ENCODE peak calls at places on chromosomes 5 and 9, in four cellular contexts. One of them, this sample, is unnamed.

GRCh38 chr9:68577778-68578591 is 37.3 kb upstream of the TMEM252 start:
- DNase-seq in fibroblast of lung: no peak
- DNase-seq in right cardiac atrium: no peak
- DNase-seq in astrocyte of the cerebellum: no peak
- DNase-seq in this sample: no peak

GRCh38 chr5:53378590-53379247 is 101.7 kb upstream of the FST start:
- DNase-seq in fibroblast of lung: peak
- DNase-seq in right cardiac atrium: no peak
- DNase-seq in astrocyte of the cerebellum: peak
- DNase-seq in this sample: no peak

GRCh38 chr5:89083791-89084190 is 200.8 kb upstream of the MEF2C start:
- DNase-seq in fibroblast of lung: peak
- DNase-seq in right cardiac atrium: no peak
- DNase-seq in astrocyte of the cerebellum: no peak
- DNase-seq in this sample: peak

GRCh38 chr9:81825831-81826540 is 102.2 kb upstream of the SPATA31D4 start:
- DNase-seq in fibroblast of lung: no peak
- DNase-seq in right cardiac atrium: no peak
- DNase-seq in astrocyte of the cerebellum: no peak
- DNase-seq in this sample: no peak

GRCh38 chr5:160436017-160436416 is 14.4 kb downstream of the PTTG1 start:
- DNase-seq in fibroblast of lung: no peak
- DNase-seq in right cardiac atrium: no peak
- DNase-seq in astrocyte of the cerebellum: no peak
- DNase-seq in this sample: no peak

GRCh38 chr9:93600504-93600903 is 24.1 kb downstream of the PHF2 start:
- DNase-seq in fibroblast of lung: no peak
- DNase-seq in right cardiac atrium: no peak
- DNase-seq in astrocyte of the cerebellum: no peak
- DNase-seq in this sample: no peak

GRCh38 chr5:103910002-103910401 is 347.4 kb upstream of the NUDT12 start:
- DNase-seq in fibroblast of lung: no peak
- DNase-seq in right cardiac atrium: no peak
- DNase-seq in astrocyte of the cerebellum: no peak
- DNase-seq in this sample: no peak

GRCh38 chr9:105421864-105422263 is 26.0 kb upstream of the FSD1L start:
- DNase-seq in fibroblast of lung: no peak
- DNase-seq in right cardiac atrium: no peak
- DNase-seq in astrocyte of the cerebellum: no peak
- DNase-seq in this sample: no peak

GRCh38 chr5:68033961-68034581 is 181.5 kb upstream of the PIK3R1 start:
- DNase-seq in fibroblast of lung: peak
- DNase-seq in right cardiac atrium: peak
- DNase-seq in astrocyte of the cerebellum: no peak
- DNase-seq in this sample: no peak

GRCh38 chr5:63563008-63563917 is 399.0 kb downstream of the HTR1A start:
- DNase-seq in fibroblast of lung: no peak
- DNase-seq in right cardiac atrium: no peak
- DNase-seq in astrocyte of the cerebellum: no peak
- DNase-seq in this sample: no peak

GRCh38 chr5:100691545-100691944 is 156.4 kb downstream of the FAM174A start:
- DNase-seq in fibroblast of lung: peak
- DNase-seq in right cardiac atrium: no peak
- DNase-seq in astrocyte of the cerebellum: no peak
- DNase-seq in this sample: no peak

GRCh38 chr9:127751269-127752054 is 16.4 kb upstream of the TOR2A start:
- DNase-seq in fibroblast of lung: peak
- DNase-seq in right cardiac atrium: peak
- DNase-seq in astrocyte of the cerebellum: no peak
- DNase-seq in this sample: no peak

GRCh38 chr9:94923333-94924089 is 197.0 kb downstream of the AOPEP start:
- DNase-seq in fibroblast of lung: no peak
- DNase-seq in right cardiac atrium: no peak
- DNase-seq in astrocyte of the cerebellum: no peak
- DNase-seq in this sample: no peak

GRCh38 chr5:95959051-95959963 is 2.3 kb downstream of the ELL2 start:
- DNase-seq in fibroblast of lung: peak
- DNase-seq in right cardiac atrium: no peak
- DNase-seq in astrocyte of the cerebellum: no peak
- DNase-seq in this sample: no peak

GRCh38 chr9:120662513-120662912 is 51.8 kb downstream of the MEGF9 start:
- DNase-seq in fibroblast of lung: no peak
- DNase-seq in right cardiac atrium: no peak
- DNase-seq in astrocyte of the cerebellum: no peak
- DNase-seq in this sample: no peak

GRCh38 chr5:6721442-6721841 is 8.2 kb downstream of the TENT4A start:
- DNase-seq in fibroblast of lung: no peak
- DNase-seq in right cardiac atrium: peak
- DNase-seq in astrocyte of the cerebellum: no peak
- DNase-seq in this sample: no peak

GRCh38 chr5:87061046-87061445 is 206.6 kb upstream of the RASA1 start:
- DNase-seq in fibroblast of lung: no peak
- DNase-seq in right cardiac atrium: no peak
- DNase-seq in astrocyte of the cerebellum: no peak
- DNase-seq in this sample: no peak

GRCh38 chr9:34995288-34996060 is 5.9 kb downstream of the DNAJB5 start:
- DNase-seq in fibroblast of lung: peak
- DNase-seq in right cardiac atrium: peak
- DNase-seq in astrocyte of the cerebellum: no peak
- DNase-seq in this sample: no peak

GRCh38 chr5:146995878-146996277 is 117.3 kb upstream of the PPP2R2B start:
- DNase-seq in fibroblast of lung: no peak
- DNase-seq in right cardiac atrium: no peak
- DNase-seq in astrocyte of the cerebellum: no peak
- DNase-seq in this sample: no peak

GRCh38 chr5:167633931-167634341 is 657.5 kb upstream of the WWC1 start:
- DNase-seq in fibroblast of lung: peak
- DNase-seq in right cardiac atrium: no peak
- DNase-seq in astrocyte of the cerebellum: peak
- DNase-seq in this sample: no peak

GRCh38 chr5:83368835-83369234 is 102.7 kb upstream of the VCAN start:
- DNase-seq in fibroblast of lung: no peak
- DNase-seq in right cardiac atrium: no peak
- DNase-seq in astrocyte of the cerebellum: no peak
- DNase-seq in this sample: no peak

GRCh38 chr5:65446682-65447081 is 35.0 kb downstream of the ADAMTS6 start:
- DNase-seq in fibroblast of lung: no peak
- DNase-seq in right cardiac atrium: no peak
- DNase-seq in astrocyte of the cerebellum: no peak
- DNase-seq in this sample: no peak

GRCh38 chr5:142820447-142820846 is 50.3 kb downstream of the ARHGAP26 start:
- DNase-seq in fibroblast of lung: no peak
- DNase-seq in right cardiac atrium: no peak
- DNase-seq in astrocyte of the cerebellum: no peak
- DNase-seq in this sample: no peak

GRCh38 chr5:118553662-118554061 is 434.7 kb downstream of the DTWD2 start:
- DNase-seq in fibroblast of lung: peak
- DNase-seq in right cardiac atrium: peak
- DNase-seq in astrocyte of the cerebellum: peak
- DNase-seq in this sample: peak

GRCh38 chr5:17819786-17820185 is 185.5 kb downstream of the TAF11L14 start:
- DNase-seq in fibroblast of lung: peak
- DNase-seq in right cardiac atrium: no peak
- DNase-seq in astrocyte of the cerebellum: no peak
- DNase-seq in this sample: no peak

GRCh38 chr9:3467593-3468219 is 58.1 kb downstream of the RFX3 start:
- DNase-seq in fibroblast of lung: peak
- DNase-seq in right cardiac atrium: peak
- DNase-seq in astrocyte of the cerebellum: peak
- DNase-seq in this sample: peak
- H3K4me3 ChIP-seq in fibroblast of lung: no peak
- H3K4me3 ChIP-seq in right cardiac atrium: no peak
- H3K4me3 ChIP-seq in astrocyte of the cerebellum: no peak
- H3K4me3 ChIP-seq in this sample: no peak

GRCh38 chr9:14315754-14316573 is 2.0 kb upstream of the NFIB start:
- DNase-seq in fibroblast of lung: peak
- DNase-seq in right cardiac atrium: peak
- DNase-seq in astrocyte of the cerebellum: no peak
- DNase-seq in this sample: no peak
- H3K4me3 ChIP-seq in fibroblast of lung: peak
- H3K4me3 ChIP-seq in right cardiac atrium: peak
- H3K4me3 ChIP-seq in astrocyte of the cerebellum: peak
- H3K4me3 ChIP-seq in this sample: peak

GRCh38 chr5:111755942-111756353 is 1.0 kb downstream of the NREP start:
- DNase-seq in fibroblast of lung: peak
- DNase-seq in right cardiac atrium: no peak
- DNase-seq in astrocyte of the cerebellum: no peak
- DNase-seq in this sample: no peak

GRCh38 chr5:111755264-111755941 is 1.6 kb downstream of the NREP start:
- DNase-seq in fibroblast of lung: no peak
- DNase-seq in right cardiac atrium: no peak
- DNase-seq in astrocyte of the cerebellum: no peak
- DNase-seq in this sample: no peak

GRCh38 chr5:111756701-111757581 is at the start of gene NREP:
- DNase-seq in fibroblast of lung: peak
- DNase-seq in right cardiac atrium: peak
- DNase-seq in astrocyte of the cerebellum: peak
- DNase-seq in this sample: peak

GRCh38 chr5:111752426-111752965 is 4.5 kb downstream of the NREP start:
- DNase-seq in fibroblast of lung: no peak
- DNase-seq in right cardiac atrium: no peak
- DNase-seq in astrocyte of the cerebellum: no peak
- DNase-seq in this sample: no peak

GRCh38 chr5:111754190-111754589 is 2.8 kb downstream of the NREP start:
- DNase-seq in fibroblast of lung: no peak
- DNase-seq in right cardiac atrium: no peak
- DNase-seq in astrocyte of the cerebellum: no peak
- DNase-seq in this sample: no peak
- H3K4me3 ChIP-seq in fibroblast of lung: peak
- H3K4me3 ChIP-seq in right cardiac atrium: no peak
- H3K4me3 ChIP-seq in astrocyte of the cerebellum: peak
- H3K4me3 ChIP-seq in this sample: no peak

GRCh38 chr9:70410368-70410767 is 4.1 kb downstream of the KLF9 start:
- DNase-seq in fibroblast of lung: peak
- DNase-seq in right cardiac atrium: no peak
- DNase-seq in astrocyte of the cerebellum: no peak
- DNase-seq in this sample: no peak
- H3K4me3 ChIP-seq in fibroblast of lung: peak
- H3K4me3 ChIP-seq in right cardiac atrium: peak
- H3K4me3 ChIP-seq in astrocyte of the cerebellum: peak
- H3K4me3 ChIP-seq in this sample: peak

DNA sequence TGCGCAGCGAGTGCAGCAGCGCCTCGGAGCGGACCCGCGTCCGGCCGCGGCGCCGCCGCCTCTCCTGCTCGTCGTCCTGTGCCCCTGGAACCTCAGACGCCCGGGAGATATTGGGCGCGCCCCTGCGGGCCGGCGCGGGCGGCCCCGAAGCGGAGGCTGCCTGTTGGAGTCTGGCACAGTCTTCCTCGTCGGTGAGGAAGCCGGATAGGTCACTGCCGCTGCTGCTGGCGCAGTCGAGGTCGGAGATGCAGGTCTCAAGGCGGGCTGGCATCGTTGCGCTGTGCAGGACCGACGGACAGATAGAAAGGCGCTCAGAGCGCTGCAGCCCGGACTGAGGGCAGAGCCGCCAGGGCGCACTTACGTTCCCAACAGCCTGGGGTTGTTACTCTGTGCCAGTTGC is 344 bp downstream of the NEUROG1 start:
- DNase-seq in fibroblast of lung: no peak
- DNase-seq in right cardiac atrium: no peak
- DNase-seq in astrocyte of the cerebellum: no peak
- DNase-seq in this sample: no peak
- H3K4me3 ChIP-seq in fibroblast of lung: no peak
- H3K4me3 ChIP-seq in right cardiac atrium: no peak
- H3K4me3 ChIP-seq in astrocyte of the cerebellum: no peak
- H3K4me3 ChIP-seq in this sample: no peak

GRCh38 chr5:122311888-122312669 is at the start of gene SNCAIP:
- DNase-seq in fibroblast of lung: peak
- DNase-seq in right cardiac atrium: peak
- DNase-seq in astrocyte of the cerebellum: no peak
- DNase-seq in this sample: no peak

GRCh38 chr5:122311400-122311887 is 593 bp upstream of the SNCAIP start:
- DNase-seq in fibroblast of lung: no peak
- DNase-seq in right cardiac atrium: peak
- DNase-seq in astrocyte of the cerebellum: no peak
- DNase-seq in this sample: no peak

GRCh38 chr5:122313941-122314340 is 1.9 kb downstream of the SNCAIP start:
- DNase-seq in fibroblast of lung: no peak
- DNase-seq in right cardiac atrium: no peak
- DNase-seq in astrocyte of the cerebellum: no peak
- DNase-seq in this sample: no peak

GRCh38 chr5:122312670-122312988 is 592 bp downstream of the SNCAIP start:
- DNase-seq in fibroblast of lung: peak
- DNase-seq in right cardiac atrium: peak
- DNase-seq in astrocyte of the cerebellum: no peak
- DNase-seq in this sample: no peak

DNA sequence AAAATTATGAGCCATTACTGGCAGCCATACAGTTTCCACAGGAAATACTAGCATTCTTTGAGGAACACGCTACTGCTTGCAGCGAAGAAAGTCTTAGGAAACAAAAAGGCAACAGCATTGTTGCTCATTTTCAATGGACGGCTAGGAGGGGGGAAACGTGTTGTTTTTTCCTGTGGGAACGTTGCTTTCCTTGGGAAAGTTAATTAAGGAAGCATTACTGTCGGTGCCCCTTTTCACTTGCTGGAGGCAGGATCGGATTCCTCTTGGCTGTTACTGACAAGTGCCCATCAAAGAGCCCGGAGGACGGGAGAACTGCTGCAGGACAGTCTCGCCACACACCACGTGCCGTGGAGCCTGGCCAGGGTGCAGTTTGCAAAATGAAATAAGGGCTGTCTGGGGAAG is 965 bp downstream of the SNCAIP start:
- DNase-seq in fibroblast of lung: peak
- DNase-seq in right cardiac atrium: peak
- DNase-seq in astrocyte of the cerebellum: no peak
- DNase-seq in this sample: no peak
- H3K4me3 ChIP-seq in fibroblast of lung: peak
- H3K4me3 ChIP-seq in right cardiac atrium: peak
- H3K4me3 ChIP-seq in astrocyte of the cerebellum: peak
- H3K4me3 ChIP-seq in this sample: peak

DNA sequence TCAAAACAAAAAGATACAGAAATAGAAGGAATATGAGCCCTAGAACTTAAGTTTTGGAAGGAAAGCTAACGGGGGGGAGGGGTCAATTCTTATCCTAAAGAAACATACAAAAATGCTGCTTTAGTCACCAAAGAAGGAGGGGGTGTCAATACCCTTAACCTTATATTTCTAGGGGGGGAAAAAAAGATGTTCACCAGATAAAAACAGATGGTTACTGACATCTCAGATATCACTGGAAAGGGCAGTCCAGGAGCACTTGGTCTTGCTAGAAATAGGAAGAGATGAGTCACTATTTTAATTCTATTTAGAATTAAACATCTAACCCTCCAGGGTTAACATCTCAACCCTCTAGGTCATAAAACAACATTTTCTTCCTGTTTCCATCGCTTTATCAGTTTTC is 1.7 kb downstream of the DIAPH1 start:
- DNase-seq in fibroblast of lung: no peak
- DNase-seq in right cardiac atrium: no peak
- DNase-seq in astrocyte of the cerebellum: no peak
- DNase-seq in this sample: no peak
- H3K4me3 ChIP-seq in fibroblast of lung: peak
- H3K4me3 ChIP-seq in right cardiac atrium: peak
- H3K4me3 ChIP-seq in astrocyte of the cerebellum: peak
- H3K4me3 ChIP-seq in this sample: peak

This sample was measured in HFF-Myc.